ENCODE peak calls at places on chromosomes 4 and X, in six cellular contexts. D is transverse colon, P is lower leg skin, N is left lung, V is IMR-90, B is BJ. Q is an unnamed sample.

GRCh38 chrX:129600981-129601424 is 53.8 kb downstream of the APLN start:
- DNase-seq in B (no peak), V (peak; percentile 27), N (no peak), D (no peak), P (no peak), Q (peak; percentile 43)

GRCh38 chr4:184383497-184384055 is 90.8 kb downstream of the IRF2 start:
- DNase-seq in D (peak; percentile 32), B (peak; percentile 85), P (peak; percentile 61), V (peak; percentile 99), N (no peak), Q (peak; percentile 98)

GRCh38 chr4:3829954-3830773 is 64.0 kb downstream of the ADRA2C start:
- DNase-seq in N (no peak), P (no peak), V (no peak), B (no peak), D (no peak), Q (no peak)

GRCh38 chr4:16075061-16075460 is 8.8 kb downstream of the PROM1 start:
- DNase-seq in N (no peak), D (no peak), B (no peak), V (no peak), P (no peak), Q (no peak)

GRCh38 chrX:93422693-93423092 is 250.7 kb downstream of the NAP1L3 start:
- DNase-seq in N (no peak), B (no peak), D (no peak), P (no peak), V (peak; percentile 1), Q (peak; percentile 3)

GRCh38 chr4:15003891-15004700 is 1.8 kb downstream of the CPEB2 start:
- DNase-seq in V (no peak), B (no peak), N (peak; percentile 58), D (peak; percentile 45), P (peak; percentile 23), Q (no peak)

GRCh38 chr4:41144812-41145211 is 69.5 kb downstream of the APBB2 start:
- DNase-seq in V (no peak), P (no peak), N (no peak), B (no peak), D (no peak), Q (no peak)

GRCh38 chr4:69640289-69640688 is 847 bp upstream of the UGT2A2 start:
- DNase-seq in V (no peak), N (no peak), B (no peak), P (no peak), D (no peak), Q (no peak)

GRCh38 chrX:20071511-20072079 is 45.1 kb downstream of the MAP7D2 start:
- DNase-seq in N (no peak), D (no peak), P (no peak), B (no peak), V (no peak), Q (no peak)

GRCh38 chr4:89549907-89550306 is 242.3 kb upstream of the GPRIN3 start:
- DNase-seq in P (no peak), B (peak; percentile 39), D (no peak), N (no peak), V (peak; percentile 54), Q (peak; percentile 41)

GRCh38 chrX:25599061-25599460 is 539.1 kb upstream of the MAGEB18 start:
- DNase-seq in P (no peak), D (no peak), N (no peak), V (no peak), B (no peak), Q (peak; percentile 8)

DNA sequence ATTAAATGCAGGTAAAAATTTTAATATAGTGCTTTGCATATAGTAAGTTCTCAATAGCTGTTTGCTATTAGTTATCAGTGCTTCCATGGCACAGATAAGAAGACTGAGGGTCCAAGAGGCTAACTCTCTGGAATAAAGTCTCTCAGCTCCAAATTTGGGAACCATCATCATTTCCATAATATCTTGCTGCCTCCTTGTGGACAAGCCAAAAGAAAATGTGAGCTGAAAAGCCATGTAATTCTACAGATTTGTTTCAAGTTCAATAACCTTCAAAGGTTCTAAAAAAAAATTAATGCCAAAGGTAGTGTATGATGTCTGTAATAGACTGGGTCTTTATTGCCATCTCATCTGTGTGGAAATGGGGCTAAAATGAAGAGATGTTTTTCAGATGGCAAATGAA is 136.9 kb upstream of the VCX start:
- DNase-seq in B (no peak), D (no peak), V (no peak), P (no peak), N (no peak), Q (peak; percentile 6)
- TF ChIP-seq CTCF in B (peak; percentile 33), D (no peak), V (peak; percentile 38), P (no peak), N (no peak), Q (peak; percentile 16)

GRCh38 chr4:140284449-140284848 is 89.0 kb upstream of the SCOC start:
- DNase-seq in P (no peak), D (no peak), N (no peak), B (no peak), V (no peak), Q (no peak)

GRCh38 chr4:140291259-140291658 is 82.2 kb upstream of the SCOC start:
- DNase-seq in V (peak; percentile 57), P (no peak), B (no peak), D (no peak), N (no peak), Q (no peak)

GRCh38 chr4:140281828-140282227 is 91.6 kb upstream of the SCOC start:
- DNase-seq in B (no peak), V (peak; percentile 22), P (no peak), D (no peak), N (no peak), Q (peak; percentile 40)

GRCh38 chr4:140289486-140289885 is 84.0 kb upstream of the SCOC start:
- DNase-seq in N (no peak), B (no peak), P (no peak), D (no peak), V (no peak), Q (no peak)

GRCh38 chr4:140286503-140286902 is 86.9 kb upstream of the SCOC start:
- DNase-seq in P (no peak), B (no peak), V (no peak), N (no peak), D (no peak), Q (no peak)
- H3K4me3 ChIP-seq in P (no peak overlapping the region), B (no peak overlapping the region), V (no peak overlapping the region), N (no peak overlapping the region), D (no peak overlapping the region), Q (no peak overlapping the region)

GRCh38 chrX:37060999-37061398 is 52.8 kb downstream of the FAM47C start:
- DNase-seq in V (peak; percentile 41), P (no peak), D (no peak), N (no peak), B (no peak), Q (peak; percentile 44)
- TF ChIP-seq CTCF in V (peak; percentile 49), P (no peak), D (peak; percentile 19), N (peak; percentile 13), B (peak; percentile 50), Q (peak; percentile 54)

GRCh38 chr4:169658970-169659735 is 38.8 kb downstream of the CLCN3 start:
- DNase-seq in N (no peak), B (no peak), P (no peak), D (no peak), V (no peak), Q (peak; percentile 15)
- H3K4me3 ChIP-seq in N (no peak overlapping the region), B (peak overlapping the region; percentile 43), P (no peak overlapping the region), D (peak overlapping the region; percentile 38), V (peak overlapping the region; percentile 61), Q (peak overlapping the region; percentile 65)

GRCh38 chrX:2516612-2517011 is 15.8 kb upstream of the DHRSX start:
- DNase-seq in V (no peak), D (no peak), B (no peak), P (no peak), N (no peak), Q (no peak)

GRCh38 chrX:2512501-2512900 is 11.7 kb upstream of the DHRSX start:
- DNase-seq in N (no peak), P (no peak), B (no peak), D (no peak), V (no peak), Q (no peak)

GRCh38 chrX:2511326-2511725 is 10.6 kb upstream of the DHRSX start:
- DNase-seq in P (no peak), N (no peak), D (no peak), V (no peak), B (no peak), Q (no peak)

GRCh38 chrX:2514131-2514530 is 13.4 kb upstream of the DHRSX start:
- DNase-seq in D (no peak), N (no peak), P (no peak), B (no peak), V (no peak), Q (no peak)

DNA sequence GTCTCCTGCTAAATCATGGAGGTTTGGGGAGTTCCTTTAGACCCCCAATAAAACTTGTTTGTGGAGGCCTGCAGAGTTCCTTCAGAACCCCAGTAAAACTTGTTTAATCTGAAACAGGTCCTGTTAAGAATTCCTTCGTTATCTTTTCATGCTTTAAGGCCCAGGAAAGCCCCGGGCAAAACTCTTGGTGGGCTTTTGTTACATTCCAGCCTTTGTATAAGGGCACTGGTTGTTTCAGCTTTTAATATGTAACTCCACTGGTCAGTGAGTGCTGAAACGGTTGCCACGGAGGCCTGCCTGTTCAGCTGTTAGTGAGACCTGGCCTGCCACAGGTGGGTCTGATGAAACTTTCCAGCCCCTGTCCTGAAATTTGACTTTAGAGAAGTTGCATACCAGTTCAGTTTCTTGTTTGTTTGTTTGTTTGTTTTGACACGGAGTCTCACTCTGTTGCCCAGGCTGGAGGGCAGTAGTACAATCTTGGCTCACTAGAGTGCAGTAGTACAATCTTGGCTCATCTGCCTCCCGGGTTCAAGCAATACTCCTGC is 12.4 kb upstream of the DHRSX start:
- DNase-seq in V (no peak), D (no peak), P (no peak), N (no peak), B (no peak), Q (no peak)
- TF ChIP-seq CTCF in V (no peak), D (no peak), P (no peak), N (no peak), B (no peak), Q (no peak)

DNA sequence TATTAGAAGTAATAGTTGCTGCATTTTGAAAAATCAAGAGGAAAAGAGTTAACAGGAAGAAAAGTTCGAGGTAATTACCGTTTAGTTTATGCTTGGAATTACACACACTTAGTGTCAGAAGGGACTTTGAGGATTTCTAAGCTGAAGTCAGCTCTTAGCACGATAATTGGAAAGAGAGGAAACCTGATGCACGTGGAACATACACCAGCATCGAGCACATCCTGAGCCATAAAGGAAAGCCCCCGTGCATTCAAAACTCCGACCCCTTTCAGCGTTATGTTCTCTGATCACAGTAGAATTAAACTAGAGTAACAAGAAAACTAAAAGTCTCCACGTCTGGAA is 400 bp upstream of the PAQR3 start:
- DNase-seq in V (peak; percentile 12), N (no peak), D (no peak), B (no peak), P (no peak), Q (no peak)
- H3K4me3 ChIP-seq in V (peak overlapping the region; percentile 100), N (peak overlapping the region; percentile 74), D (peak overlapping the region; percentile 92), B (peak overlapping the region; percentile 66), P (no peak overlapping the region), Q (peak overlapping the region; percentile 95)

GRCh38 chr4:172734555-172734954 is 434.1 kb upstream of the GALNT7 start:
- DNase-seq in D (no peak), V (no peak), P (no peak), N (no peak), B (no peak), Q (no peak)
- TF ChIP-seq CTCF in D (no peak), V (no peak), P (no peak), N (no peak), B (no peak), Q (no peak)